ENCODE peak calls at places on chromosomes 13 and 19, in seven cellular contexts. One of them, this sample, is unnamed.

GRCh38 chr13:32446220-32446619 is 18.3 kb upstream of the N4BP2L1 start:
- DNase-seq in RWPE1: no peak
- DNase-seq in GM13976: no peak
- DNase-seq in PC-9: no peak
- DNase-seq in ascending aorta: no peak
- DNase-seq in gastrocnemius medialis: no peak
- DNase-seq in adrenal gland: no peak
- DNase-seq in this sample: no peak

GRCh38 chr19:6501740-6502648 is at the start of gene TUBB4A:
- DNase-seq in RWPE1: no peak
- DNase-seq in GM13976: peak
- DNase-seq in PC-9: no peak
- DNase-seq in ascending aorta: no peak
- DNase-seq in gastrocnemius medialis: no peak
- DNase-seq in adrenal gland: peak
- DNase-seq in this sample: no peak

GRCh38 chr19:21462540-21462939 is 42.9 kb upstream of the ZNF429 start:
- DNase-seq in RWPE1: no peak
- DNase-seq in GM13976: no peak
- DNase-seq in PC-9: no peak
- DNase-seq in ascending aorta: no peak
- DNase-seq in gastrocnemius medialis: no peak
- DNase-seq in adrenal gland: no peak
- DNase-seq in this sample: no peak

GRCh38 chr19:45442927-45443461 is 19.3 kb upstream of the ERCC1 start:
- DNase-seq in RWPE1: no peak
- DNase-seq in GM13976: no peak
- DNase-seq in PC-9: no peak
- DNase-seq in ascending aorta: peak
- DNase-seq in gastrocnemius medialis: no peak
- DNase-seq in adrenal gland: peak
- DNase-seq in this sample: no peak

GRCh38 chr13:99465454-99465853 is 35.8 kb upstream of the TM9SF2 start:
- DNase-seq in RWPE1: no peak
- DNase-seq in GM13976: no peak
- DNase-seq in PC-9: no peak
- DNase-seq in ascending aorta: no peak
- DNase-seq in gastrocnemius medialis: no peak
- DNase-seq in adrenal gland: no peak
- DNase-seq in this sample: no peak

GRCh38 chr13:41311607-41312500 is 787 bp downstream of the NAA16 start:
- DNase-seq in RWPE1: peak
- DNase-seq in GM13976: peak
- DNase-seq in PC-9: no peak
- DNase-seq in ascending aorta: no peak
- DNase-seq in gastrocnemius medialis: no peak
- DNase-seq in adrenal gland: peak
- DNase-seq in this sample: no peak

GRCh38 chr19:11274533-11275086 is 12.3 kb upstream of the DOCK6 start:
- DNase-seq in RWPE1: no peak
- DNase-seq in GM13976: no peak
- DNase-seq in PC-9: no peak
- DNase-seq in ascending aorta: no peak
- DNase-seq in gastrocnemius medialis: no peak
- DNase-seq in adrenal gland: no peak
- DNase-seq in this sample: no peak

GRCh38 chr13:94710881-94711560 is 1.3 kb downstream of the SOX21 start:
- DNase-seq in RWPE1: peak
- DNase-seq in GM13976: peak
- DNase-seq in PC-9: no peak
- DNase-seq in ascending aorta: no peak
- DNase-seq in gastrocnemius medialis: no peak
- DNase-seq in adrenal gland: no peak
- DNase-seq in this sample: peak

GRCh38 chr19:40413291-40413994 is at the start of gene PRX:
- DNase-seq in RWPE1: no peak
- DNase-seq in GM13976: peak
- DNase-seq in PC-9: no peak
- DNase-seq in ascending aorta: no peak
- DNase-seq in gastrocnemius medialis: no peak
- DNase-seq in adrenal gland: no peak
- DNase-seq in this sample: no peak

GRCh38 chr13:64553411-64554129 is 2676.6 kb downstream of the PCDH9 start:
- DNase-seq in RWPE1: no peak
- DNase-seq in GM13976: no peak
- DNase-seq in PC-9: no peak
- DNase-seq in ascending aorta: no peak
- DNase-seq in gastrocnemius medialis: no peak
- DNase-seq in adrenal gland: no peak
- DNase-seq in this sample: no peak

GRCh38 chr13:36875431-36875830 is 44.6 kb downstream of the SMAD9 start:
- DNase-seq in RWPE1: no peak
- DNase-seq in GM13976: no peak
- DNase-seq in PC-9: no peak
- DNase-seq in ascending aorta: no peak
- DNase-seq in gastrocnemius medialis: no peak
- DNase-seq in adrenal gland: no peak
- DNase-seq in this sample: no peak

GRCh38 chr19:10079031-10079453 is 7.1 kb upstream of the SHFL start:
- DNase-seq in RWPE1: no peak
- DNase-seq in GM13976: no peak
- DNase-seq in PC-9: no peak
- DNase-seq in ascending aorta: no peak
- DNase-seq in gastrocnemius medialis: no peak
- DNase-seq in adrenal gland: no peak
- DNase-seq in this sample: no peak

GRCh38 chr19:10603873-10604459 is 16.9 kb upstream of the AP1M2 start:
- DNase-seq in RWPE1: no peak
- DNase-seq in GM13976: peak
- DNase-seq in PC-9: peak
- DNase-seq in ascending aorta: peak
- DNase-seq in gastrocnemius medialis: no peak
- DNase-seq in adrenal gland: no peak
- DNase-seq in this sample: no peak

GRCh38 chr19:46718157-46718933 is 1.4 kb upstream of the PRKD2 start:
- DNase-seq in RWPE1: peak
- DNase-seq in GM13976: peak
- DNase-seq in PC-9: peak
- DNase-seq in ascending aorta: no peak
- DNase-seq in gastrocnemius medialis: no peak
- DNase-seq in adrenal gland: no peak
- DNase-seq in this sample: no peak

GRCh38 chr13:100673376-100673830 is 1.2 kb downstream of the TMTC4 start:
- DNase-seq in RWPE1: no peak
- DNase-seq in GM13976: no peak
- DNase-seq in PC-9: no peak
- DNase-seq in ascending aorta: no peak
- DNase-seq in gastrocnemius medialis: no peak
- DNase-seq in adrenal gland: no peak
- DNase-seq in this sample: no peak

GRCh38 chr19:36051236-36051635 is 2.8 kb downstream of the THAP8 start:
- DNase-seq in RWPE1: no peak
- DNase-seq in GM13976: no peak
- DNase-seq in PC-9: no peak
- DNase-seq in ascending aorta: no peak
- DNase-seq in gastrocnemius medialis: no peak
- DNase-seq in adrenal gland: no peak
- DNase-seq in this sample: no peak

GRCh38 chr13:113741101-113741731 is 17.8 kb upstream of the TMEM255B start:
- DNase-seq in RWPE1: no peak
- DNase-seq in GM13976: no peak
- DNase-seq in PC-9: no peak
- DNase-seq in ascending aorta: no peak
- DNase-seq in gastrocnemius medialis: no peak
- DNase-seq in adrenal gland: no peak
- DNase-seq in this sample: no peak

GRCh38 chr13:77318741-77319140 is 8.2 kb downstream of the MYCBP2 start:
- DNase-seq in RWPE1: no peak
- DNase-seq in GM13976: no peak
- DNase-seq in PC-9: no peak
- DNase-seq in ascending aorta: no peak
- DNase-seq in gastrocnemius medialis: no peak
- DNase-seq in adrenal gland: no peak
- DNase-seq in this sample: no peak

GRCh38 chr19:30406220-30406944 is 34.2 kb downstream of the ZNF536 start:
- DNase-seq in RWPE1: no peak
- DNase-seq in GM13976: no peak
- DNase-seq in PC-9: no peak
- DNase-seq in ascending aorta: no peak
- DNase-seq in gastrocnemius medialis: no peak
- DNase-seq in adrenal gland: peak
- DNase-seq in this sample: peak
- TF ChIP-seq CTCF in RWPE1: no peak
- TF ChIP-seq CTCF in GM13976: peak
- TF ChIP-seq CTCF in PC-9: peak
- TF ChIP-seq CTCF in ascending aorta: no peak
- TF ChIP-seq CTCF in gastrocnemius medialis: peak
- TF ChIP-seq CTCF in adrenal gland: peak
- TF ChIP-seq CTCF in this sample: no peak

DNA sequence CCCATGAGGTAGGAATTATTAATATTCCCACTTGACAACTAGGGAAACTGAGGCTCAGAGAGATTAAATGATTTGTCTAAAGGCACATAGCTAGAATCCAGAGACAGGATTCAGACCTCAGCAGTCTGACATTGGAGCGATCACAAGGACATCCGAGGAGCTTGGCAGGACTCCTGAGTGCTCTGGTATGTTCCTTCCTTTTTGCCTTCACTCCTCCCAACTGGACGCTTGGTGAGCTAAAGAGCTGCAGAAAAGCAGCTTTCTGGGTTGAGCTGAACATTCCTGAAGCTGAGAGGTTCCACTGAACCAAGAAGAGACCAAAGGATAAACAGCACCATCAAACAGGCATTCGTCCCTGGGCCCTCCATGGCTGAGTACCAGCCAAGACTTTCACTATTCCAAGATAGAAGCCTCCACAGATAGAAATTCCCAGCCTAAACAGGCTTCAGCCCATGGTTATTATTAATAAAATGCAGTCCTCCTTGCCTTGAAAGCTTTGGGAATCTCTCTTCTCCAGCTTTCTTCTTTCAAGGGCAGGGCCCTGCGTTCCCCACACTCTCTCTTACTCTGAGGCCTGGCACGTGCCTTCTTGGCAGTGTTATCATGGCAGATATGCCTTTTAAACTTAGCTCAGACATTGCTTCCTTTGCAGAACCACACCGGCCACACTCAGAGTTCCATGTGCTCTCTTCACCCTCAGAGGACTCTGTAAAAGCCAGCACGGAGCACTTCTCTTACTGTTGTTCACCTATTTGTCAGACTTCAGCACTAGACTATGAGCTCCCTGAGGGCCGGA is 97.1 kb downstream of the CYSLTR2 start:
- DNase-seq in RWPE1: no peak
- DNase-seq in GM13976: no peak
- DNase-seq in PC-9: no peak
- DNase-seq in ascending aorta: no peak
- DNase-seq in gastrocnemius medialis: no peak
- DNase-seq in adrenal gland: peak
- DNase-seq in this sample: no peak
- TF ChIP-seq CTCF in RWPE1: no peak
- TF ChIP-seq CTCF in GM13976: no peak
- TF ChIP-seq CTCF in PC-9: no peak
- TF ChIP-seq CTCF in ascending aorta: peak
- TF ChIP-seq CTCF in gastrocnemius medialis: no peak
- TF ChIP-seq CTCF in adrenal gland: peak
- TF ChIP-seq CTCF in this sample: no peak

DNA sequence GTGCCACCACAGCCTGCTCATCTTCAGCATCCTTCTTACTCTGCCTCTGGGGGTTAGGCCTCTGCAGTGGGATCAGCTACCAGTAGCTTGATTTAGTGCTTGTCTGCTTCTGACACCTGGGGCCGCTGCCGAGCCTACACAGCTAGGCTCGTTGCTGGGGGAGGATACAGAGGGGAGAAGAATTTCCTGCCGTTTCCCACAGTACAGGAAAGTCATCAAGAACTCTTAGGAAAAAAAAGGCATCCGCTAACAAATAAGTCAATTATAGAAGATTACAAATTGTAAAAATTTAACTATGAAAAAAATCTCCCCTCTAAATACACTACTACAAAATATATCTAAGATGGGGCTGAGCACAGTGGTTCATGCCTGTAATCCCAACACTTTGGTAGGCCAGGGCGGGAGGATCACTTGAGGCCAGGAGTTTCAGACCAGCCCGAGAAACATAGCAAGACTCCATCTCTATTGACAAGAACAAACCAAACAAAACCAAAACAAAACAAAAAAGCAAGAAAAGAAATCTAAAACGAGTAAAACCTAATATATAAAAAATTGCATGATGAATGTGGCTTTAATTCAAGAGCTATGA is 26.7 kb downstream of the LATS2 start:
- DNase-seq in RWPE1: no peak
- DNase-seq in GM13976: peak
- DNase-seq in PC-9: no peak
- DNase-seq in ascending aorta: no peak
- DNase-seq in gastrocnemius medialis: no peak
- DNase-seq in adrenal gland: no peak
- DNase-seq in this sample: no peak
- TF ChIP-seq CTCF in RWPE1: no peak
- TF ChIP-seq CTCF in GM13976: no peak
- TF ChIP-seq CTCF in PC-9: no peak
- TF ChIP-seq CTCF in ascending aorta: no peak
- TF ChIP-seq CTCF in gastrocnemius medialis: peak
- TF ChIP-seq CTCF in adrenal gland: no peak
- TF ChIP-seq CTCF in this sample: no peak

GRCh38 chr19:14089662-14090508 is 666 bp downstream of the SAMD1 start:
- DNase-seq in RWPE1: peak
- DNase-seq in GM13976: no peak
- DNase-seq in PC-9: no peak
- DNase-seq in ascending aorta: peak
- DNase-seq in gastrocnemius medialis: no peak
- DNase-seq in adrenal gland: peak
- DNase-seq in this sample: no peak
- TF ChIP-seq CTCF in RWPE1: peak
- TF ChIP-seq CTCF in GM13976: peak
- TF ChIP-seq CTCF in PC-9: no peak
- TF ChIP-seq CTCF in ascending aorta: no peak
- TF ChIP-seq CTCF in gastrocnemius medialis: peak
- TF ChIP-seq CTCF in adrenal gland: no peak
- TF ChIP-seq CTCF in this sample: no peak

DNA sequence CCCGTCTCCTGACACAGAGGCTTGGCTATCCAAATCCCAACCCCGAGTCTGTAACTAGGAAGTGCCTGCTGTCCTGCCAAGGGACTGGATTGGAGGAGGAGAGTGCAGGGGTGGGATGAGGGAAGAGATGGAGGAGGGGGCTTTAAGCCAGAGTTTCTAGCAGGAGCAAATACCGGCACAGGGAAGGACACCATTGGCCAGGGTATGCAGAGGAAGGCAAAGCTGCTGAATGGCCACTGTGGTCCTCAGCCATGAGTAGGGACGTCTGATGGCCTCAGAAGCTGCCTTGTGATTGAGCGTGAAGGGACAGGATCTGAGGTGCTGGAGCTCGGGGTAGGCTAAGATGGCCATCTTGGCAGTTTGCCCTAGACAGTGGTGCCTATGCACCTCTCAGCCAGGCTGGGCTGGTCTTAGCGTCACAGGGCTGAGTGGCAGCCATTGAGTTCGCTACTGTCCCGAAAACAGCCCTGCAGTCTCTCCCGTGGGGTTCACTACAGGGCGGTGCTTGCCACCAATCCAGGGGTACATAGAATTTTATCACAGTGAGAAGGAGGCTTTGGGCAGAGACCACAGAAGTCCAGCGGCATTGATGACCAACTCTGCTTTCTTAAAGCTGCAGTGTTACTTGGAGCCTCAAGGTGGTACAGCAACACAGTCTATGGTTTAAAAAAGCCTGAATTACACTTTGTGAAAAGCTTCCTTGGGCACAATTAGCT is 61.8 kb downstream of the AKAP11 start:
- DNase-seq in RWPE1: peak
- DNase-seq in GM13976: peak
- DNase-seq in PC-9: no peak
- DNase-seq in ascending aorta: no peak
- DNase-seq in gastrocnemius medialis: no peak
- DNase-seq in adrenal gland: no peak
- DNase-seq in this sample: no peak
- TF ChIP-seq CTCF in RWPE1: peak
- TF ChIP-seq CTCF in GM13976: peak
- TF ChIP-seq CTCF in PC-9: peak
- TF ChIP-seq CTCF in ascending aorta: no peak
- TF ChIP-seq CTCF in gastrocnemius medialis: no peak
- TF ChIP-seq CTCF in adrenal gland: no peak
- TF ChIP-seq CTCF in this sample: peak

This sample was measured in osteocyte.